ENCODE peak calls at places on chromosome 18, in eight cellular contexts. T is lower lobe of right lung, E is tibial nerve, Q is iPS DF 6.9, D is psoas muscle, F is K562, W is SJCRH30, B is A549. U is an unnamed sample. For H3K4me1, the result is how much of the 10 kb centered on the place peaks cover.

GRCh38 chr18:22559414-22560282 is 141.9 kb upstream of the CTAGE1 start:
- DNase-seq in W (peak), B (peak), T (peak), Q (no peak), F (peak), E (peak), D (peak), U (no peak)

GRCh38 chr18:395481-396250 is 104.8 kb downstream of the COLEC12 start:
- DNase-seq in B (no peak), E (peak), Q (no peak), F (no peak), T (no peak), W (no peak), D (no peak), U (no peak)

GRCh38 chr18:57813245-57813644 is 10.1 kb upstream of the ATP8B1 start:
- DNase-seq in Q (no peak), W (no peak), F (no peak), D (no peak), E (no peak), T (no peak), B (peak), U (no peak)

GRCh38 chr18:67733094-67733493 is 216.6 kb upstream of the DSEL start:
- DNase-seq in W (no peak), Q (no peak), T (no peak), D (no peak), B (no peak), F (no peak), E (no peak), U (no peak)

GRCh38 chr18:40849856-40850255 is 1105.2 kb upstream of the PIK3C3 start:
- DNase-seq in E (no peak), T (no peak), Q (no peak), F (no peak), B (no peak), W (no peak), D (no peak), U (no peak)

GRCh38 chr18:46596119-46596518 is 60.9 kb downstream of the LOXHD1 start:
- DNase-seq in T (no peak), D (no peak), E (no peak), F (no peak), Q (no peak), W (no peak), B (no peak), U (no peak)

GRCh38 chr18:34084635-34085034 is 140.1 kb downstream of the NOL4 start:
- DNase-seq in D (no peak), F (no peak), Q (no peak), T (no peak), W (no peak), B (no peak), E (no peak), U (no peak)

GRCh38 chr18:75162467-75162866 is 46.5 kb downstream of the PTGR3 start:
- DNase-seq in W (no peak), B (no peak), F (no peak), Q (no peak), T (no peak), E (no peak), D (no peak), U (no peak)

GRCh38 chr18:6614952-6615351 is 114.6 kb upstream of the ARHGAP28 start:
- DNase-seq in W (no peak), B (no peak), T (no peak), Q (no peak), F (no peak), D (no peak), E (no peak), U (no peak)

GRCh38 chr18:64322189-64322588 is 173.3 kb upstream of the LINC00305 start:
- DNase-seq in B (no peak), E (no peak), Q (no peak), T (no peak), D (no peak), F (no peak), W (no peak), U (no peak)

DNA sequence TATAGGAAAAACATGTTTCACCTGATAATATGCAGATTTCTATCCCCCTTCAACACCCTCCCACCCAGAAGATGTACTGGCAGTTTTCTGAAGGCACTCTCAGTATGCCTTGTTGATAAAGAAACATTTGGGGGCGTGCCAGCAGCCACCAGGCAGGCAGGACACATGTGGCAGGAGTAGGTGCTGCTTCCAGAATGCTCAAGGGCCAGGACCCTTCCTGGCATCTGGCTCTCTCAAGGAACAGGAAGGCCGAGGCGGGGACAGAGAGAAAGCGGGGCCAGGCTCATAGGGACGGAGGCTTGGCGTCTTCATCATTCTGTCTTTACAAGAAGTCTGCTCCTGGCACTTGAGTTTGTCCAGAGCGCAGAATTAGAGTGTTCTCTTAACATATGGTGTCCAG is 121.6 kb downstream of the FAM210A start:
- DNase-seq in B (no peak), W (no peak), F (no peak), T (no peak), Q (no peak), D (no peak), E (no peak), U (no peak)
- H3K4me1 ChIP-seq in B (under half), W (under half), F (under half), T (under half), Q (under half), D (under half), E (under half), U (under half)

DNA sequence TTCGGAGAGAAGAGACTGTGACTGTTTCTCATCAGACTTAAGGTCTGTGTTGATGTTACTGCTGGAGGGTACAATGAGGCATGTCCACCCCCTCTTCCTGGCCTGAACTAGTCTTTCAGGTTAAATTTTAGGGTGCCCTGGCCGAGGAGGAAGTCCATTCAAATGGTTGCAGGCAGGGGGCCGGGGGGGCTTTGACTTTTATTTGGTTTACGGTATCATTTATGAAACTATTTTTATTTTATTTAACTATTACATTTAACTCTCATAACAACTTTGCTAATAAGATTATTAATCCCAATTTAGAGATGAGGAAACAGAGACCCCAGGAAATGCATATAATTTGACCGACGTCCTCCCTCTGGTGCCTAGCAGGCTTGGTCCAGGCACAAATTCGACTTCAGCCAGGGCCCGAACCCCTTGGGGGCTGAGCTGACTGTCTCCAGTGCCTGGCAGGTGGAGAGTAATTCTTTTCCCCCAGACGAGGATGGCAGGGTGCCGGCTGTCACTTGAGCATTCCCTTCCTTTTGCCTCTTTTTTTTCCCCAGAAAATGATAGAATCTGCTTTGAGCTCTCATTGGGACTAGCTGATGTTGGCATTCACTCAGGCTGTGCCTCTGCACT is 255.3 kb upstream of the SALL3 start:
- DNase-seq in F (no peak), B (no peak), E (no peak), D (no peak), Q (no peak), T (no peak), W (no peak), U (no peak)
- H3K4me1 ChIP-seq in F (under half), B (under half), E (under half), D (under half), Q (under half), T (under half), W (under half), U (under half)

GRCh38 chr18:12315911-12316310 is 7.9 kb downstream of the TUBB6 start:
- DNase-seq in B (no peak), T (no peak), E (no peak), Q (no peak), D (no peak), F (no peak), W (no peak), U (no peak)

GRCh38 chr18:12314586-12315305 is 6.7 kb downstream of the TUBB6 start:
- DNase-seq in B (no peak), E (no peak), D (no peak), Q (no peak), W (no peak), F (no peak), T (no peak), U (no peak)

GRCh38 chr18:12317664-12318333 is 9.8 kb downstream of the TUBB6 start:
- DNase-seq in F (no peak), W (no peak), D (no peak), E (no peak), Q (no peak), B (no peak), T (no peak), U (no peak)

GRCh38 chr18:12313530-12314245 is 5.6 kb downstream of the TUBB6 start:
- DNase-seq in W (no peak), E (no peak), Q (no peak), B (no peak), D (no peak), F (no peak), T (no peak), U (no peak)

GRCh38 chr18:12315481-12315880 is 7.4 kb downstream of the TUBB6 start:
- DNase-seq in F (no peak), D (no peak), T (no peak), Q (no peak), B (no peak), W (no peak), E (no peak), U (no peak)
- H3K4me1 ChIP-seq in F (under half), D (under half), T (under half), Q (under half), B (under half), W (under half), E (under half), U (under half)

DNA sequence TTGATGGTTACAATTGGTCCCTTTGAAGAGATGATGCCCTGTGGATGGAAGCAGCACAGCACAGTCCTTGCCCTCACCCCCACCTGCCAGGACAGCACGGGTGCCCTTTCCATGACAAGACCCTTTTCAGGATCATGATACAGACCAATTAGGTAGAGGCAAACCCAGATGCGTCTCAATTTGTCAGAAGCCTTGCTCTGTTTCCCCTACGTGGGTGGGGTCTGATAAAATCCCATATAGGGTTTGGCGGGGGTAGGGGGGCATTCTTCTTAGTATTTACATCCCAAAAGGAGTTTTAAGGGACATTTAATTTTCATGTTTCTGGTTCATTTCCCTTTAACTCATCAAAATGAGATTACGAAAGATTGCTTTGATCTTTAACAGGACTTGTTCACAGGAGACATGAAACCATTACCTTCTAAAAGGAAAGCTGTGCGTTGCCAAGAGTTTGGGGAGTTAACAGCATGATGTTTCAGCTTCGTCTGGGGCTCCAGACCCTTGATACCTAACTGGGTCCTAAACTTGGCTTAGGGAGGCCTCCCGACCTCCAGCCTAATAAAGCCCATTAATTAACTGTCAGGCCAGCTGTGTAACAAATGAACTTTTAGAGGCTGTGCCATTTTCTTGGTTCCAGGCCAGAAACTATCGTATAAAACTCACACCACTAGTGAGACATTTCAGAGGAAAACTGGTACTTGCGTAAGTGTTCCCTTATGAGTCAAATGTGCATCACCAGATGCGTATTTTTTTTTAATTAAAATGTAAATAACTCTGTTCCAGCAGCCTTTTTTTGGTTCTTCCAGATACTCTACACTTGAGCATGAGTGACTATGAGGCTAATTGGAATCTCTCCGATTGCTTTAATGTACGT is 236.7 kb downstream of the BCL2 start:
- DNase-seq in W (no peak), F (no peak), T (no peak), D (no peak), E (no peak), B (no peak), Q (no peak), U (no peak)
- H3K4me1 ChIP-seq in W (under half), F (under half), T (under half), D (under half), E (under half), B (under half), Q (under half), U (under half)

DNA sequence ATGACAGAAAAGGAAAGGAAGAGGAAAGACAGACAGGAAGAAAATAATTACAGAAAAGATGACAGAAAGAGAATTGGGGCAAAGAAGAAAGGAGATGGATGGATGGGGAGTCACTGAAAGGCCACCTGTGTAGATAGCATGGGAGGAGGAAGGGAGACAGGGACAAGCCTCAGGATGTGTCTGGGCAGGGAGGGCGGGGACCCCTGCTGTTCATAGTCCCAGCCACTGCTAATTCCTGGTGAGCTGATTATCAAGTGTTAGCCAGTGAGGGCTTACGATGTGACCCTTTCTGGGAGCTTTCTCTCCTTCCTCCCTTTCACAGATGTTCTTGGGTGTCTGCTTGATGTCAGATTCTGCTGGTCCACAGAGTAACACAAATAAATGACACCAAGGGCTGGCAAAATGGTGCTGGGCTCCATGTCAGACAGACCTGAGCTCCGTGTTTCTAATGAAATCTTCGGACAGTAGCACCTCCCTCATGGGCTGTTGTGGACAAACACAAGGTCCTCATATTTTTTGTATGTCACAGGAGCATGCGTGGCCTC is 13.6 kb downstream of the FHOD3 start:
- DNase-seq in T (no peak), Q (no peak), D (no peak), W (no peak), F (no peak), E (no peak), B (no peak), U (no peak)
- H3K4me1 ChIP-seq in T (under half), Q (under half), D (under half), W (under half), F (under half), E (under half), B (under half), U (under half)

GRCh38 chr18:55455938-55456337 is 132.1 kb downstream of the TCF4 start:
- DNase-seq in B (no peak), T (no peak), Q (no peak), E (no peak), D (no peak), W (peak), F (no peak), U (no peak)
- H3K4me1 ChIP-seq in B (under half), T (under half), Q (under half), E (under half), D (under half), W (under half), F (under half), U (under half)

DNA sequence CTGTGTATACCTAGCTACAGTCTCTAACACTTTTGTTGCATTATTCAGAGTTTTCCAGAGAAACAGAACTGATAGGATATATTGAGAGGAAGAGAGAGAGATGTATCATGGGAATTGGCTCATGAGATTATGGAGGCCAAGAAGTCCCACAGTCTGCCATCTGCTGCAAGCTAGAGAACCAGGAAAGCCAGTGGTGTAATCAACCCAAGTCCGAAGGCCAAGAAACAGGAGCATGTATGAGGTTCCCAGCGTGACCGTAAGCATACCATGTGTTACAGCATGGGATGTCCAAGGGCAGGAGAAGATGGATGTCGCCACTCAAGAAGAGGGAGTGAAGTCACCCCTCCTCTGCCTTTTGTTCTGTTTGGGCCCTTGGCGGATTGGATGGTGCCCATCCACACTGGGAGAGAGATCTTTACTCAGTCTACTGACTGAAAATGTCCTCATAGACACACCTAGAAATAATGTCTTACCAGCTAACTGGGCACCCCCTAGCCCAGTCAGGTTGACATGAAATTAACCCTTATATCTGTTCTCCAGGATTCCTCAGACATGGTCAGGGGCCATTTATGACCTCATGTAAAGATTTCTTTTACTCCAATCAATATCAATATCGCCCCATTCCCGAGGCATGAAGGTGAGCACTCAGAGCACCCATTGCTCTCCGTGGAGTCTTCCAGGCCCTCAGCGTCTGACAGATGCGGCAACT is 179.6 kb downstream of the CTIF start:
- DNase-seq in D (no peak), E (no peak), B (no peak), F (no peak), W (no peak), T (no peak), Q (no peak), U (no peak)
- H3K4me1 ChIP-seq in D (under half), E (under half), B (under half), F (under half), W (under half), T (under half), Q (under half), U (under half)

DNA sequence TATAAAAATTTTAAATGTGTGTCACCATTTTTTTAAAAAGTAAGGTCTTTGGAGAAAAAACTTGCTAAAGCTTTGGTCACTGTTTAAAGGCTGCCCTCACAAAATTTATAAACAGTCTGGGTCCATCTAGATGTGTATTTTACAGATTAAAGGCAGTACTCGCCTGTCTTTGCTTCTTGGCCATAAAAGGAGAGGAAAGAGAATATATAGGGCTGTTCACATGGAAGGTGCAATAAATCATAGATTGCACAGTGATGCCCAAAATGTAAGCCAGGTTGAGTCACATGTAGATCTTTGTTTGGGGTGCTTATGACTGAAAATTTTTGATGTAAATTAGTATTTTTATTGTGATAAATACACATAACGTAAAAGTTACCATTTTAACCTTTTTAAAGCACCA is 55.6 kb downstream of the MTCL1 start:
- DNase-seq in T (no peak), E (no peak), F (no peak), B (no peak), Q (no peak), D (no peak), W (no peak), U (no peak)
- H3K4me1 ChIP-seq in T (under half), E (under half), F (under half), B (under half), Q (under half), D (under half), W (under half), U (under half)

GRCh38 chr18:8721094-8721669 is 15.8 kb downstream of the MTCL1 start:
- DNase-seq in Q (no peak), W (no peak), T (no peak), D (no peak), B (no peak), E (no peak), F (no peak), U (no peak)
- H3K4me1 ChIP-seq in Q (under half), W (under half), T (under half), D (under half), B (half or more), E (under half), F (under half), U (under half)

DNA sequence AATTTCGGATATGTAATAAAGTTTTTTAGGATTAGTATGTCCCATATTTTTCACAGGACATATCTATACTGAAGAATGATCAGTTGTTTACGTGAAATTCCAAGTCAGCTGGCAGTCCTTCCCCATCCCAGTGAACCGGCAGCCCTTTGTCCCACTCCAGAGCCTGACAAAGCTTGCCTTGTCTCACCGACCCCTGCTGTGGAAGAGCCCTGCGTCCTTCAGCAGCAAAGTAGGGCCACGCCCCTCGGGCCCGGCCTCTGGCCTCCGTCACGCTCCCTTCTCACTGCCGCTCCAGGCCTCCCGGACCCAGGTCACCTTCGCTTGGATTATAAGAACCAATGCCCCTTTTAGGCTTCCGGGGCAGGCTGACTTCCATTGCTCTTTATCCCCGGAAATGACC is 89.8 kb upstream of the TGIF1 start:
- DNase-seq in T (no peak), W (peak), B (no peak), E (no peak), D (no peak), F (no peak), Q (peak), U (no peak)
- H3K4me1 ChIP-seq in T (under half), W (under half), B (under half), E (under half), D (under half), F (under half), Q (under half), U (under half)